ENCODE peak calls at places on chromosomes 5 and 9, in seven cellular contexts. Q, J, C, V, M, X and S are unnamed samples.

GRCh38 chr9:60545346-60546315 is 368.6 kb upstream of the SPATA31A5 start:
- DNase-seq in Q (no peak), J (no peak), M (no peak), V (no peak), C (no peak), X (no peak), S (peak; percentile 56)

GRCh38 chr5:172484664-172485063 is 30.3 kb upstream of the SH3PXD2B start:
- DNase-seq in Q (no peak), M (no peak), C (no peak), J (no peak), X (no peak), V (no peak), S (no peak)

GRCh38 chr5:95823738-95824609 is 1.4 kb upstream of the GLRX start:
- DNase-seq in C (peak; percentile 82), X (peak; percentile 69), Q (peak; percentile 85), M (peak; percentile 24), V (peak; percentile 54), J (no peak), S (peak; percentile 92)

GRCh38 chr9:85941966-85942912 is 1.3 kb downstream of the NAA35 start:
- DNase-seq in X (peak; percentile 28), C (no peak), Q (no peak), J (peak; percentile 23), V (no peak), M (no peak), S (no peak)

GRCh38 chr9:124873664-124874063 is 11.7 kb downstream of the ARPC5L start:
- DNase-seq in C (no peak), M (no peak), Q (no peak), J (no peak), X (no peak), V (no peak), S (no peak)

GRCh38 chr5:133459474-133460155 is 152.7 kb downstream of the FSTL4 start:
- DNase-seq in J (no peak), V (no peak), M (no peak), Q (no peak), C (no peak), X (no peak), S (no peak)

GRCh38 chr5:134837530-134838181 is 8.1 kb upstream of the C5orf24 start:
- DNase-seq in V (no peak), X (peak; percentile 29), M (no peak), J (no peak), C (no peak), Q (no peak), S (no peak)

GRCh38 chr5:172412724-172413260 is 41.5 kb downstream of the SH3PXD2B start:
- DNase-seq in V (peak; percentile 58), Q (no peak), X (peak; percentile 68), C (no peak), J (no peak), M (no peak), S (peak; percentile 96)

GRCh38 chr5:107615173-107615856 is 55.4 kb downstream of the EFNA5 start:
- DNase-seq in C (no peak), Q (no peak), M (no peak), V (no peak), J (no peak), X (no peak), S (no peak)

GRCh38 chr5:149975409-149975808 is 14.9 kb downstream of the SLC26A2 start:
- DNase-seq in C (no peak), V (no peak), Q (no peak), X (no peak), M (no peak), J (no peak), S (no peak)

GRCh38 chr5:116032094-116032517 is at the start of gene ARL14EPL:
- DNase-seq in Q (peak; percentile 99), X (no peak), J (no peak), M (peak; percentile 33), C (peak; percentile 41), V (peak; percentile 35), S (no peak)

GRCh38 chr9:38309324-38310195 is 82.9 kb upstream of the ALDH1B1 start:
- DNase-seq in X (no peak), J (no peak), C (no peak), Q (no peak), V (no peak), M (peak; percentile 34), S (no peak)

GRCh38 chr9:82109626-82110025 is 121.1 kb downstream of the SPATA31D1 start:
- DNase-seq in J (no peak), Q (no peak), V (no peak), X (no peak), C (no peak), M (no peak), S (no peak)

GRCh38 chr5:124996023-124996763 is 249.8 kb upstream of the ZNF608 start:
- DNase-seq in J (no peak), X (no peak), M (peak; percentile 62), Q (no peak), V (no peak), C (no peak), S (no peak)

GRCh38 chr5:149796025-149796424 is 65.9 kb downstream of the PPARGC1B start:
- DNase-seq in C (no peak), V (no peak), Q (no peak), J (no peak), M (no peak), X (no peak), S (no peak)

GRCh38 chr9:71762900-71763653 is 5.2 kb downstream of the CEMIP2 start:
- DNase-seq in J (no peak), V (no peak), X (no peak), Q (no peak), M (no peak), C (no peak), S (no peak)

GRCh38 chr5:108028411-108028810 is 353.5 kb downstream of the FBXL17 start:
- DNase-seq in C (no peak), V (no peak), J (no peak), Q (no peak), M (peak; percentile 28), X (no peak), S (no peak)

GRCh38 chr9:33415152-33416038 is 13.0 kb upstream of the AQP7 start:
- DNase-seq in V (peak; percentile 93), C (peak; percentile 67), Q (peak; percentile 68), X (peak; percentile 91), J (peak; percentile 95), M (peak; percentile 91), S (peak; percentile 75)

DNA sequence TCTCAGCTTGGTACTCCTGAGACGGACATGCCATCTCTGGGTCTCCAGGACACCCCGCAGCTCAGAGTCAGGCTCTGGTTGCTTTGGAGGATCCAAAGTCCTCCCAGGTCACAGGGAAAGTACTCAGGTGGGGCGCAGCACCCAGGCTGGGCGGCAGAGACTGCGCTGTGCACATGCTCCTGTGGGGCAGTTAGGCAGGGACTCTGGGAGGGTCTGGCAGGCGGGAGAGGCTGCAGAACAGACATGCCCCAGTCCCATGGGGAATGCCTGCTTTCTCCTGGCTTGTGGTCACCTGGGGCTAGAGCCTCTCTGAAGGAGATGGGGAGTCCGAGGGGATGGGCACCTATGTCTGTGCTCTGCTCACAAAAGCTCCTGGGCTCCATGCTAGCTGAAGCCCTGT is 45.3 kb upstream of the ITGA2 start:
- DNase-seq in C (no peak), V (no peak), M (no peak), Q (no peak), X (no peak), J (no peak), S (no peak)
- H3K4me1 ChIP-seq in C (peaks cover 7% of the 10 kb centered on the region), V (no peaks in the 10 kb centered on the region), M (no peaks in the 10 kb centered on the region), Q (peaks cover 6% of the 10 kb centered on the region), X (no peaks in the 10 kb centered on the region), J (no peaks in the 10 kb centered on the region), S (peaks cover 53% of the 10 kb centered on the region)

GRCh38 chr9:122939611-122940010 is 1.2 kb upstream of the RABGAP1 start:
- DNase-seq in X (no peak), Q (no peak), M (no peak), V (no peak), C (no peak), J (no peak), S (no peak)

GRCh38 chr9:122941560-122942234 is 877 bp downstream of the RABGAP1 start:
- DNase-seq in X (no peak), J (peak; percentile 37), V (no peak), Q (no peak), C (no peak), M (peak; percentile 37), S (peak; percentile 52)

GRCh38 chr9:122944960-122945888 is 4.4 kb downstream of the RABGAP1 start:
- DNase-seq in M (no peak), J (no peak), X (no peak), Q (no peak), C (no peak), V (no peak), S (no peak)

GRCh38 chr9:122936883-122937282 is 3.9 kb upstream of the RABGAP1 start:
- DNase-seq in X (no peak), C (no peak), Q (no peak), M (no peak), J (no peak), V (no peak), S (no peak)

DNA sequence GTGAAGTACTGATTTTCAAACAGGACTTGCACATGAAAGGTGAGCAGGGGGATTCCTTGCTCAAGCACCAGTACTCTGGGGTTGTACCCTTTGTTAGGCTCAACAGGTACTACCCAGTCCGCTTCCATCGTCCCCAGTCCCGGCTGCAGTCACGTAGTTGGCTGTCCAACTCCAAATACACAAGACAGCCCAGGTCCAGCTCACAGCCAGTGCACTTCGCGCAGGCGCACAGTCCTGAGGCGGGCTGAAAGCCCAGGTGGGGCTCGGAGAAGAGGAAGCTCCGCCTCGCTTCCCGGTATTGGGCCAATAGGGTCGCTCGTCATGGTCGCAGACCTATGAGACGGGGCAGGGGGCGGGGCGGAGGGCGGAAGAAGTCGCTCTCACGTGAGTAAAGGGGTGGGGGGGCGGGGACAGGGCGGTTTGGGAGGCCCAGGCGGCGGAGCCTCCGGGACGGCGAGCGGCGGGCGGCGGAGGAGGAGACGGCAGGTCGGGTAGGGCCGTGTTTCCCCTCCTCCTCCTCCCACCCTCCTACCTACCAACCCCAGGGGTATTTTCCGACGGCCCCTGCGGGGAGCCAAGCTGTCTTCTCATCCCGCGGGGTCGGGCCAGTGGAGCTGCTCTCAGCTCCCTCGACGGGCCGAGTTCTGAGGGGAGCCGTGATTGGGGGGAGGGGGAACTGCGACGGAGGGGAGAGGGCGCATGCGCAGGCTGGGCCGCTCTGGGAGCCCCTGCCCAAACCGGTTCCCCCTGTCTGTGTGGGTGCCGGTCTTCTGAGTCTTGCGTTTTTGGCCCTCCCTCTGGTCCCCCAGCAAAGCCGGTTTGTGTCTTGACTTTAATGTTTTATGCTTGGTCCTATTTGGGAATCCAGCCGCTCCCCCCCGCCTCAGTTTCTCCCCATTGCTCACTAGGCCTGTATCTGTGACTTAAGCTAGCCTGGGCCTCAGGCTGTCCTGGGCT is at the start of gene RABGAP1:
- DNase-seq in C (peak; percentile 91), J (peak; percentile 99), Q (peak; percentile 96), V (peak; percentile 100), X (peak; percentile 100), M (peak; percentile 100), S (peak; percentile 100)
- TF ChIP-seq POLR2AphosphoS5 in C (peak; percentile 86), J (peak; percentile 78), Q (peak; percentile 90), V (peak; percentile 12), X (peak; percentile 91), M (peak; percentile 84), S (peak; percentile 96)

DNA sequence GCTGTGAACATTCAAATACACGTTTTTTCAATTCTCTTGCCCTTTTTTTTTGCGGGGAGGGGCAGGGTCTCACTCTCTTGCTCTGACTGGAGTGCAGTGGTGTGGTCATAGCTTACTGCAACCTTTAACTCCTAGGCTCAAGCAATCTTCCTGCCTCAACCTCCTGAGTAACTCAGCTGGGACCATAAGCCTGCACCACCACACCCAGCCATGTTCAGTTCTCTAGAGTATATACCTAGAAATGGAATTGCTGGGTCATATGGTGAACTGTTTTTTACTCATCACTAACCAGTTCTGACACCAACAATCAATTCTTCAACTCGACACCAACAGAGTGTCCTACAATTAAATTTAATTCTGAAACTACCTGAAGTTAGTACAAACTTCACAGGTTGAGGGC is 85.5 kb upstream of the ZNF169 start:
- DNase-seq in X (no peak), Q (no peak), V (no peak), C (no peak), M (no peak), J (no peak), S (no peak)
- H3K4me1 ChIP-seq in X (peaks cover 19% of the 10 kb centered on the region), Q (peaks cover 5% of the 10 kb centered on the region), V (peaks cover 79% of the 10 kb centered on the region), C (peaks cover 23% of the 10 kb centered on the region), M (peaks cover 22% of the 10 kb centered on the region), J (peaks cover 6% of the 10 kb centered on the region), S (peaks cover 98% of the 10 kb centered on the region)

GRCh38 chr5:77030097-77031071 is at the start of gene AGGF1:
- DNase-seq in Q (peak; percentile 91), X (peak; percentile 95), J (peak; percentile 94), M (peak; percentile 96), C (peak; percentile 70), V (peak; percentile 95), S (peak; percentile 96)
- TF ChIP-seq POLR2AphosphoS5 in Q (peak; percentile 92), X (peak; percentile 80), J (peak; percentile 96), M (peak; percentile 88), C (peak; percentile 92), V (peak; percentile 89), S (peak; percentile 88)